ENCODE peak calls at places on chromosomes 6 and 20, in six cellular contexts. Y is MG63, U is GM06990, S is mesendoderm, P is ovary, F is cardiac muscle cell. C is an unnamed sample. For H3K27me3, the result is how much of the 10 kb centered on the place peaks cover.

GRCh38 chr6:24323632-24324337 is 34.1 kb downstream of the DCDC2 start:
- DNase-seq in S (peak), P (no peak), U (no peak), Y (no peak), F (no peak), C (no peak)

GRCh38 chr20:57710841-57711240 is 1.0 kb upstream of the PMEPA1 start:
- DNase-seq in Y (no peak), S (no peak), P (no peak), U (no peak), F (no peak), C (no peak)

GRCh38 chr20:47999166-47999565 is 213.9 kb upstream of the SULF2 start:
- DNase-seq in P (no peak), F (no peak), Y (no peak), U (no peak), S (no peak), C (no peak)

GRCh38 chr6:21808551-21809181 is 215.1 kb downstream of the SOX4 start:
- DNase-seq in P (peak), Y (no peak), U (no peak), S (no peak), F (no peak), C (peak)

GRCh38 chr20:41191562-41192500 is 54.5 kb downstream of the PLCG1 start:
- DNase-seq in P (no peak), F (no peak), S (no peak), Y (no peak), U (no peak), C (no peak)

GRCh38 chr20:15911557-15911956 is 661.7 kb downstream of the KIF16B start:
- DNase-seq in P (no peak), S (no peak), F (no peak), U (no peak), Y (no peak), C (no peak)

GRCh38 chr6:149212202-149212601 is 105.3 kb upstream of the TAB2 start:
- DNase-seq in Y (no peak), F (no peak), P (no peak), S (no peak), U (no peak), C (no peak)

GRCh38 chr6:111804627-111805235 is 68.5 kb downstream of the FYN start:
- DNase-seq in S (no peak), F (no peak), Y (no peak), U (peak), P (no peak), C (peak)

GRCh38 chr6:20402181-20403079 is 751 bp downstream of the E2F3 start:
- DNase-seq in F (peak), S (peak), P (peak), U (peak), Y (peak), C (peak)

GRCh38 chr6:366972-367794 is 24.4 kb upstream of the IRF4 start:
- DNase-seq in F (no peak), P (no peak), S (no peak), Y (no peak), U (no peak), C (no peak)
- H3K27me3 ChIP-seq in F (under half), P (under half), S (under half), Y (under half), U (under half), C (under half)

GRCh38 chr6:52992980-52993379 is 2.1 kb downstream of the GSTA4 start:
- DNase-seq in Y (no peak), U (no peak), F (no peak), P (no peak), S (no peak), C (no peak)

GRCh38 chr6:52995913-52996685 is 1.0 kb upstream of the GSTA4 start:
- DNase-seq in Y (peak), S (peak), F (peak), U (peak), P (peak), C (peak)

GRCh38 chr6:52993461-52993860 is 1.6 kb downstream of the GSTA4 start:
- DNase-seq in Y (no peak), U (no peak), P (no peak), F (no peak), S (no peak), C (no peak)

GRCh38 chr6:52994031-52994788 is 874 bp downstream of the GSTA4 start:
- DNase-seq in F (peak), S (peak), P (peak), Y (peak), U (no peak), C (peak)

GRCh38 chr6:52994789-52995078 is 350 bp downstream of the GSTA4 start:
- DNase-seq in F (peak), P (peak), U (no peak), S (no peak), Y (peak), C (no peak)
- H3K27me3 ChIP-seq in F (under half), P (under half), U (under half), S (under half), Y (under half), C (under half)

GRCh38 chr20:43800186-43800585 is 73.4 kb upstream of the GTSF1L start:
- DNase-seq in S (no peak), F (no peak), U (no peak), P (no peak), Y (no peak), C (no peak)

GRCh38 chr20:43798591-43799149 is 71.9 kb upstream of the GTSF1L start:
- DNase-seq in Y (no peak), U (no peak), F (no peak), S (no peak), P (no peak), C (no peak)

GRCh38 chr20:43803276-43803675 is 76.5 kb upstream of the GTSF1L start:
- DNase-seq in F (no peak), P (no peak), S (no peak), U (no peak), Y (no peak), C (no peak)

GRCh38 chr20:43799741-43800140 is 72.9 kb upstream of the GTSF1L start:
- DNase-seq in F (no peak), Y (no peak), U (no peak), P (no peak), S (no peak), C (no peak)

DNA sequence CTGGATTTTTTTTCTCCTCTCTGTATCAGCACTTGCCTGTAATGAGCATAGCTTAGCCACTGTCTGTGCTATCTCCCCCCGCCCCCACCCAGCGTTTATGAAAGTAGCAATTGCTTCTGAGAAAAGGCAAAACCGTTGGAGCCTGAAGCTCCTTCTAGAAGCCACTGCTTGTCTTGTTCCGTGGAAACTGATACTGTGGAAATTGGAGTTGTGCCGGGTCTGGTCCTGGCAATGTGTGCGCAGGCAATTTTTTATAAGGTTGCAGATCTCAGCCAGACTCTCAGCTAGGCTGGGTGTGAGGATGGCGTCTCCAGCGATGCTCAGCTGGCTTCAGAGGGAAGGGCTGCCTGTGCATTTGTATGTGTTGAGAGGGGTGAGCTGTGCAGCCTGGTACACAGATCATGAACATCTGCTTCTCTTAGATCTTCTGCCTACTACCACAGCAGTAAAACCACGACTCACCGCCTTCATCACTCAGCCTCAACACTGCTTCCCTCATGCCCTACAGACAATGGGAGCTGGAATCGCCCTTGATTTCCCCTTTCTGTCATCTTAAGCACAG is 72.4 kb upstream of the GTSF1L start:
- DNase-seq in U (peak), P (no peak), Y (peak), F (no peak), S (no peak), C (no peak)
- H3K27me3 ChIP-seq in U (under half), P (under half), Y (under half), F (under half), S (under half), C (under half)

GRCh38 chr6:29791786-29792122 is 35.9 kb upstream of the HLA-G start:
- DNase-seq in U (no peak), Y (no peak), F (no peak), S (no peak), P (no peak), C (peak)
- H3K27me3 ChIP-seq in U (under half), Y (under half), F (half or more), S (under half), P (under half), C (under half)

GRCh38 chr6:168709991-168710390 is 269.0 kb downstream of the SMOC2 start:
- DNase-seq in F (no peak), S (no peak), U (no peak), Y (no peak), P (no peak), C (no peak)

GRCh38 chr6:168706471-168707177 is 265.6 kb downstream of the SMOC2 start:
- DNase-seq in U (no peak), P (peak), S (no peak), Y (no peak), F (no peak), C (no peak)

GRCh38 chr6:168709440-168709839 is 268.5 kb downstream of the SMOC2 start:
- DNase-seq in P (peak), U (no peak), F (no peak), Y (no peak), S (no peak), C (no peak)

GRCh38 chr6:168711049-168711640 is 270.2 kb downstream of the SMOC2 start:
- DNase-seq in P (no peak), F (no peak), S (no peak), U (no peak), Y (no peak), C (no peak)

DNA sequence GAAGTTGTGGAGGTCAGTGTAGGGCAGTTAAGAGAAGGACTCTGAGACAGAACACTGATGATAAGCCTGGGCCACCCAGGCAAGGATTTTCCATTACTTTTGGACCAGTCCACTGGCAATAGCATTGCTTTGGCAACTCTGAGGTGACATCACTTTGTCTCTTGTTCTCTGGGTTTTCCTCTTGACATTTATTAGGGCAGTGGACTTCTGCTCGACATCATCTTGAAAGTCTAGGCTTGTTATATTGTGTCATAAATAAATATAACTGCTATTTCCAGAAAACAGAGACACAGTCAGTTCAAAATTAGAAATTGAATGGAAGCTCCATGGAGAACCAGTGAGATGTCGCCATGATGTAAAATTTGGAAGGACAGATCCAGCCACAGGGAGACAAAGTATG is 268.1 kb downstream of the SMOC2 start:
- DNase-seq in P (no peak), U (no peak), F (no peak), Y (no peak), S (no peak), C (no peak)
- H3K27me3 ChIP-seq in P (under half), U (under half), F (under half), Y (under half), S (under half), C (under half)

C was measured in small intestine.